ENCODE peak calls at places on chromosomes 11 and 22, in ten cellular contexts. C is SHP77, W is GM19239, J is AG09309, G is AML-193, R is GM04504, E is left ventricle myocardium inferior, Q is NT2/D1, F is ureter, S is ACHN. Z is an unnamed sample.

GRCh38 chr11:12042215-12042676 is 33.8 kb upstream of the DKK3 start:
- DNase-seq in S (peak), R (peak), F (no peak), G (peak), C (no peak), J (peak), W (no peak), E (no peak), Q (no peak), Z (no peak)

GRCh38 chr11:128420943-128421342 is 166.4 kb downstream of the ETS1 start:
- DNase-seq in F (no peak), E (no peak), S (no peak), W (no peak), J (peak), R (no peak), C (no peak), Q (no peak), G (no peak), Z (no peak)

GRCh38 chr11:124725719-124726105 is 14.0 kb upstream of the NRGN start:
- DNase-seq in C (no peak), E (no peak), Q (no peak), F (no peak), G (peak), W (no peak), S (no peak), R (no peak), J (no peak), Z (no peak)

GRCh38 chr11:116649268-116649667 is 123.5 kb downstream of the BUD13 start:
- DNase-seq in F (no peak), R (no peak), S (no peak), C (no peak), E (no peak), G (no peak), Q (no peak), J (no peak), W (no peak), Z (no peak)

GRCh38 chr22:40240671-40241070 is 62.9 kb downstream of the TNRC6B start:
- DNase-seq in Q (no peak), J (no peak), R (no peak), C (no peak), F (no peak), W (no peak), G (no peak), S (no peak), E (no peak), Z (no peak)

GRCh38 chr11:84215671-84216070 is 929.5 kb upstream of the CCDC90B start:
- DNase-seq in W (no peak), S (no peak), Q (no peak), C (no peak), R (no peak), G (no peak), E (no peak), F (no peak), J (no peak), Z (no peak)

GRCh38 chr11:118908931-118909618 is 16.7 kb downstream of the BCL9L start:
- DNase-seq in Q (no peak), E (peak), G (no peak), W (no peak), F (peak), C (peak), R (peak), J (peak), S (peak), Z (peak)

GRCh38 chr22:31707519-31707918 is 42.4 kb downstream of the PRR14L start:
- DNase-seq in W (no peak), G (no peak), S (no peak), R (no peak), E (no peak), F (no peak), J (no peak), C (no peak), Q (no peak), Z (no peak)

GRCh38 chr11:9047986-9048522 is 43.3 kb downstream of the SCUBE2 start:
- DNase-seq in S (no peak), C (no peak), E (no peak), W (no peak), Q (no peak), J (no peak), R (peak), F (no peak), G (no peak), Z (no peak)

GRCh38 chr11:69218946-69219720 is 63.4 kb downstream of the SMIM38 start:
- DNase-seq in R (no peak), C (no peak), W (no peak), S (no peak), J (no peak), E (no peak), F (peak), G (no peak), Q (no peak), Z (peak)

GRCh38 chr22:46290121-46290842 is 6.4 kb upstream of the GTSE1 start:
- DNase-seq in E (peak), G (no peak), F (no peak), J (no peak), Q (no peak), W (no peak), S (no peak), C (no peak), R (no peak), Z (peak)

GRCh38 chr11:133586903-133587517 is 54.7 kb upstream of the OPCML start:
- DNase-seq in F (no peak), E (no peak), G (no peak), Q (no peak), W (no peak), C (no peak), J (no peak), R (no peak), S (no peak), Z (no peak)

GRCh38 chr11:67058506-67058905 is 1.9 kb downstream of the RHOD start:
- DNase-seq in G (no peak), W (no peak), S (no peak), F (no peak), J (no peak), Q (no peak), E (no peak), R (no peak), C (no peak), Z (no peak)

GRCh38 chr11:12005476-12005875 is 3.0 kb downstream of the DKK3 start:
- DNase-seq in G (no peak), Q (no peak), F (no peak), S (no peak), E (no peak), C (no peak), R (peak), W (no peak), J (no peak), Z (no peak)

GRCh38 chr11:34647131-34647530 is 26.2 kb downstream of the EHF start:
- DNase-seq in F (no peak), W (no peak), C (no peak), E (no peak), R (no peak), S (no peak), G (no peak), J (no peak), Q (no peak), Z (no peak)

GRCh38 chr11:14357843-14358728 is 897 bp downstream of the RRAS2 start:
- DNase-seq in E (peak), Q (peak), F (no peak), R (no peak), W (no peak), G (no peak), J (no peak), S (peak), C (no peak), Z (peak)

GRCh38 chr11:45182902-45183301 is 36.5 kb downstream of the PRDM11 start:
- DNase-seq in E (no peak), S (peak), C (no peak), G (peak), J (no peak), W (no peak), Q (no peak), R (no peak), F (no peak), Z (no peak)

GRCh38 chr22:46213052-46213451 is 37.0 kb downstream of the CDPF1 start:
- DNase-seq in G (no peak), F (no peak), S (no peak), W (no peak), Q (no peak), C (no peak), E (no peak), J (no peak), R (no peak), Z (no peak)

GRCh38 chr11:32430586-32431357 is 4.6 kb downstream of the WT1 start:
- DNase-seq in Q (no peak), C (no peak), E (no peak), W (no peak), S (no peak), G (no peak), R (no peak), F (no peak), J (no peak), Z (no peak)

GRCh38 chr11:134223066-134223465 is 701 bp downstream of the NCAPD3 start:
- DNase-seq in G (no peak), E (no peak), C (no peak), S (no peak), W (no peak), Q (no peak), J (no peak), F (peak), R (no peak), Z (no peak)

GRCh38 chr11:11660351-11660750 is 38.5 kb upstream of the GALNT18 start:
- DNase-seq in F (no peak), S (no peak), Q (no peak), C (no peak), J (no peak), G (no peak), W (no peak), E (no peak), R (no peak), Z (no peak)

GRCh38 chr11:73313652-73314051 is 5.6 kb downstream of the ARHGEF17 start:
- DNase-seq in G (peak), R (no peak), E (no peak), F (no peak), J (no peak), W (no peak), C (no peak), S (no peak), Q (no peak), Z (no peak)

GRCh38 chr11:12207384-12208150 is 97.2 kb downstream of the MICAL2 start:
- DNase-seq in G (no peak), Q (no peak), J (no peak), C (no peak), S (peak), W (no peak), F (no peak), R (no peak), E (no peak), Z (no peak)

GRCh38 chr11:9664276-9665171 is 647 bp downstream of the SWAP70 start:
- DNase-seq in C (no peak), F (peak), G (no peak), J (no peak), S (peak), Q (no peak), E (peak), R (peak), W (no peak), Z (peak)

GRCh38 chr11:35688023-35688422 is 25.4 kb downstream of the TRIM44 start:
- DNase-seq in F (no peak), G (no peak), S (peak), J (no peak), Q (no peak), E (no peak), C (no peak), R (no peak), W (no peak), Z (no peak)

Z was measured in heart left ventricle.